ENCODE peak calls at places on chromosomes 7 and 10, in four cellular contexts. C, Y, U and K are unnamed samples.

GRCh38 chr10:52318136-52318810 is 4.2 kb downstream of the DKK1 start:
- DNase-seq in C (peak; percentile 84), Y (no peak), U (no peak), K (no peak)

GRCh38 chr10:34031410-34031809 is 696.9 kb upstream of the NRP1 start:
- DNase-seq in C (peak; percentile 66), Y (no peak), U (no peak), K (no peak)

GRCh38 chr10:63530409-63530808 is 9.2 kb downstream of the REEP3 start:
- DNase-seq in C (no peak), Y (no peak), U (no peak), K (no peak)

GRCh38 chr10:108069096-108069495 is 904.6 kb upstream of the SORCS1 start:
- DNase-seq in C (no peak), Y (no peak), U (no peak), K (no peak)

GRCh38 chr10:110056822-110057221 is 49.0 kb downstream of the ADD3 start:
- DNase-seq in C (peak; percentile 80), Y (no peak), U (no peak), K (no peak)

GRCh38 chr7:44215531-44215930 is 14.8 kb downstream of the YKT6 start:
- DNase-seq in C (no peak), Y (no peak), U (no peak), K (no peak)

GRCh38 chr10:8273749-8274148 is 219.3 kb downstream of the GATA3 start:
- DNase-seq in C (no peak), Y (no peak), U (no peak), K (no peak)

GRCh38 chr7:142607351-142607750 is 141.9 kb upstream of the PRSS1 start:
- DNase-seq in C (no peak), Y (no peak), U (no peak), K (no peak)

GRCh38 chr7:70738080-70738479 is 393.9 kb upstream of the GALNT17 start:
- DNase-seq in C (peak; percentile 56), Y (no peak), U (no peak), K (no peak)

GRCh38 chr10:115001506-115002381 is 63.7 kb downstream of the TRUB1 start:
- DNase-seq in C (peak; percentile 25), Y (no peak), U (peak; percentile 65), K (no peak)

GRCh38 chr7:100812729-100813128 is 14.6 kb downstream of the EPHB4 start:
- DNase-seq in C (no peak), Y (no peak), U (no peak), K (no peak)

GRCh38 chr7:127667017-127667670 is 15.2 kb downstream of the SND1 start:
- DNase-seq in C (peak; percentile 63), Y (no peak), U (no peak), K (no peak)

GRCh38 chr10:80442879-80443278 is 11.2 kb upstream of the TSPAN14 start:
- DNase-seq in C (no peak), Y (no peak), U (no peak), K (no peak)

GRCh38 chr7:142626420-142627035 is 122.7 kb upstream of the PRSS1 start:
- DNase-seq in C (no peak), Y (peak; percentile 56), U (peak; percentile 66), K (peak; percentile 80)

GRCh38 chr10:17671307-17671706 is 27.4 kb downstream of the STAM start:
- DNase-seq in C (peak; percentile 40), Y (no peak), U (no peak), K (peak; percentile 31)

GRCh38 chr7:30166841-30167235 is 32.1 kb downstream of the MTURN start:
- DNase-seq in C (no peak), Y (no peak), U (no peak), K (no peak)

GRCh38 chr7:128890306-128891109 is 20.0 kb downstream of the KCP start:
- DNase-seq in C (no peak), Y (no peak), U (no peak), K (peak; percentile 75)

GRCh38 chr10:124722812-124723783 is 21.1 kb downstream of the FAM53B start:
- DNase-seq in C (no peak), Y (no peak), U (no peak), K (no peak)

GRCh38 chr7:5421626-5422323 is 1.9 kb downstream of the TNRC18 start:
- DNase-seq in C (peak; percentile 52), Y (no peak), U (no peak), K (peak; percentile 67)

GRCh38 chr7:100888988-100889760 is at the start of gene UFSP1:
- DNase-seq in C (no peak), Y (peak; percentile 21), U (no peak), K (no peak)

GRCh38 chr10:59719374-59719773 is 9.7 kb upstream of the SLC16A9 start:
- DNase-seq in C (no peak), Y (no peak), U (no peak), K (no peak)

GRCh38 chr10:86693721-86694369 is 25.5 kb downstream of the LDB3 start:
- DNase-seq in C (peak; percentile 26), Y (no peak), U (peak; percentile 41), K (peak; percentile 72)

GRCh38 chr10:88892223-88892967 is 12.3 kb downstream of the STAMBPL1 start:
- DNase-seq in C (peak; percentile 79), Y (no peak), U (no peak), K (no peak)

GRCh38 chr7:121433775-121434174 is 37.7 kb upstream of the FAM3C start:
- DNase-seq in C (no peak), Y (no peak), U (no peak), K (no peak)

GRCh38 chr7:44288811-44289340 is 36.5 kb downstream of the CAMK2B start:
- DNase-seq in C (no peak), Y (no peak), U (no peak), K (no peak)

GRCh38 chr10:71684356-71685173 is 35.0 kb downstream of the C10orf105 start:
- DNase-seq in C (no peak), Y (peak; percentile 26), U (peak; percentile 76), K (no peak)

GRCh38 chr7:127652333-127653248 is 597 bp downstream of the SND1 start:
- DNase-seq in C (peak; percentile 56), Y (no peak), U (peak; percentile 33), K (no peak)

GRCh38 chr7:132049462-132050304 is 493.3 kb upstream of the PODXL start:
- DNase-seq in C (no peak), Y (peak; percentile 16), U (peak; percentile 28), K (peak; percentile 69)

DNA sequence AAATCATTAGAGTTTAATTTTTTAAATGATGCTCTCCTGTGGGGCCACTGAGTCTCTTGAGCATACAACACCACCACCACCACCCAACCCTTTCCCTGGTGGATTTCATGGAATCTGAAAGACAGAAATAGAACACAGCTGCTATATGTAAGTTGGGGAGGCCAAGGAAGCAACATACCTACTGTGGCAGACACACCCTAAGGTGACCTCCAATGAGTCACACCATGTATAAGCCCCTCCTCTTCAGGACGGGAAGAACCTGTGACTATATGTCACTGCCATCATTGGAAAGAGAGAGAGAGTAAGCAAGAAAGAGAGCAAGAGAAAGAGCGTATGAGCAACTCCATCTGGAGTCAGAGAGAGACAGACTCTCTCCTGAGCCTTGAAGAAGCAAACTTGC is 172.4 kb upstream of the NFE2L3 start:
- DNase-seq in C (no peak), Y (no peak), U (no peak), K (no peak)
- H3K36me3 ChIP-seq in C (no peaks in the 10 kb centered on the region), Y (no peaks in the 10 kb centered on the region), U (no peaks in the 10 kb centered on the region), K (no peaks in the 10 kb centered on the region)

GRCh38 chr7:52876402-52876801 is 159.0 kb upstream of the POM121L12 start:
- DNase-seq in C (no peak), Y (no peak), U (no peak), K (no peak)
- H3K4me1 ChIP-seq in C (no peaks in the 10 kb centered on the region), Y (no peaks in the 10 kb centered on the region), U (no peaks in the 10 kb centered on the region), K (no peaks in the 10 kb centered on the region)

DNA sequence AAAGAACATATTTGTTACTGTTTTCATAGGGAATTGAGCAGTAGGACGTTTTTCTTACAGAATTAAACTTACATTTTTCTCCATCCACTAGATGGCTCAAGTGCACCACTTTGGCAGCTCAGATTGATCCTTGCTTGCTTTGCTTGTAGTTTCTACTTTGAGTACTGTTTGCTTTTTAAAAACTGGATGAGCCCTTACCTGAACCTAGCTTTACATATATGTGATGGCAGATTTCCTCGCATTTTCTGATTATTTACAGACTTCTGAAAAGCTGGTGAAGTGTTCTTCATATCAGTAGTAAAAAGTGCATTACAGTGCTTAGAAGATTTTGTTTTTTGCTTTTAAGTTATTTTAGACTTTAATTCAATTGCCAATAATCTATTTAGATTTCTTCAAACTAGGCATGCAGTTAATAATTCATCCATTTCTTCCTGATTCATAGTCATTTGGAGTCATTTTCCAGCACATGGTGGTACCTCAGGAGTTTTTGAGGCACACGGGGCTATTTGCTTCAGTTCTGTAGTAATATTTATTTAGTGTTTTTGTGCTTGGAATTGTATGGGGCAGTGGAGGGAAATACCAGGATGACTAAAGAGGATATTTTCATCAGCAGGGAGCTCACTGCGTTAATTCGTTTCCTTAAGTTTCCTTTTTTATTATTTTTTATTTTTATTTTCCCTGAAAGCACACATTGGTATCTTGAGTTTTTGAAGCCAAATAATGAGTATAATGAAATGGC is 57.3 kb downstream of the MAPK8 start:
- DNase-seq in C (peak; percentile 55), Y (peak; percentile 43), U (peak; percentile 55), K (peak; percentile 70)
- H3K4me2 ChIP-seq in C (peak overlapping the region; percentile 56), Y (no peak overlapping the region), U (no peak overlapping the region), K (no peak overlapping the region)

GRCh38 chr10:30793093-30793492 is 163.5 kb upstream of the LYZL2 start:
- DNase-seq in C (no peak), Y (no peak), U (no peak), K (no peak)

GRCh38 chr10:30786906-30787305 is 157.4 kb upstream of the LYZL2 start:
- DNase-seq in C (no peak), Y (no peak), U (no peak), K (no peak)

GRCh38 chr10:30791197-30791611 is 161.7 kb upstream of the LYZL2 start:
- DNase-seq in C (no peak), Y (no peak), U (no peak), K (no peak)

GRCh38 chr10:30788307-30788706 is 158.8 kb upstream of the LYZL2 start:
- DNase-seq in C (peak; percentile 41), Y (no peak), U (no peak), K (no peak)

DNA sequence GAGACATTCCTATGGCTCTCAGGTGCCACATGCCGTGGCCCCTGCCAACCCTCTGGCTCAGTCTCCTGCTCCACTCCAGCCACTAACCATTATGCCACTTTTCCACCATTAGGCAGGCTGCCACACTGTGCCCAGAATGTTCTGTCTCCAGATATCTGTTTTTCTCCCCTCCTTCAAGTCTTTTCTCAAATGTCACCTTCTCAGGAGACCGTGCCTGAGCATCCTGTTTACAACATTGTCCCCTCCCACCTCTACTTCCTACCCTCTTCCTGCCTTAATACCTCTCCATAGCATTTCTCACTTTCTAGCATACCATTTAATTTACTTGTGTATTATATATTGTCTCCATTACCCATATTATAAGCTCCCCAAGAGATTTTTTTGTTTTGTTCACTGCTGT is 162.5 kb upstream of the LYZL2 start:
- DNase-seq in C (no peak), Y (no peak), U (peak; percentile 21), K (no peak)
- H3K36me3 ChIP-seq in C (no peaks in the 10 kb centered on the region), Y (no peaks in the 10 kb centered on the region), U (no peaks in the 10 kb centered on the region), K (no peaks in the 10 kb centered on the region)

GRCh38 chr7:47330026-47330425 is 251.9 kb downstream of the TNS3 start:
- DNase-seq in C (no peak), Y (no peak), U (no peak), K (no peak)
- H3K4me1 ChIP-seq in C (peaks cover 44% of the 10 kb centered on the region), Y (peaks cover 3% of the 10 kb centered on the region), U (no peaks in the 10 kb centered on the region), K (peaks cover 46% of the 10 kb centered on the region)